ENCODE peak calls at places on chromosomes 3 and 15, in five cellular contexts. One of them, this sample, is unnamed.

GRCh38 chr3:57158813-57159678 is 6.1 kb downstream of the IL17RD start:
- DNase-seq in spleen: no peak
- DNase-seq in caudate nucleus: no peak
- DNase-seq in posterior vena cava: no peak
- DNase-seq in heart right ventricle: no peak
- DNase-seq in this sample: no peak

GRCh38 chr15:51334011-51334426 is 4.4 kb downstream of the CYP19A1 start:
- DNase-seq in spleen: no peak
- DNase-seq in caudate nucleus: no peak
- DNase-seq in posterior vena cava: no peak
- DNase-seq in heart right ventricle: no peak
- DNase-seq in this sample: no peak

GRCh38 chr15:70088887-70089691 is 8.6 kb downstream of the TLE3 start:
- DNase-seq in spleen: peak
- DNase-seq in caudate nucleus: no peak
- DNase-seq in posterior vena cava: no peak
- DNase-seq in heart right ventricle: peak
- DNase-seq in this sample: no peak

GRCh38 chr3:59388555-59389280 is 338.9 kb upstream of the CFAP20DC start:
- DNase-seq in spleen: no peak
- DNase-seq in caudate nucleus: no peak
- DNase-seq in posterior vena cava: no peak
- DNase-seq in heart right ventricle: no peak
- DNase-seq in this sample: no peak

GRCh38 chr3:139639662-139640061 is 38.1 kb downstream of the NMNAT3 start:
- DNase-seq in spleen: no peak
- DNase-seq in caudate nucleus: no peak
- DNase-seq in posterior vena cava: no peak
- DNase-seq in heart right ventricle: no peak
- DNase-seq in this sample: no peak

GRCh38 chr15:81573098-81573746 is 199.2 kb upstream of the TMC3 start:
- DNase-seq in spleen: no peak
- DNase-seq in caudate nucleus: no peak
- DNase-seq in posterior vena cava: no peak
- DNase-seq in heart right ventricle: no peak
- DNase-seq in this sample: no peak

GRCh38 chr3:123394391-123395022 is 54.4 kb downstream of the ADCY5 start:
- DNase-seq in spleen: peak
- DNase-seq in caudate nucleus: no peak
- DNase-seq in posterior vena cava: no peak
- DNase-seq in heart right ventricle: peak
- DNase-seq in this sample: no peak

GRCh38 chr15:85316244-85316934 is 64.0 kb upstream of the AKAP13 start:
- DNase-seq in spleen: no peak
- DNase-seq in caudate nucleus: no peak
- DNase-seq in posterior vena cava: no peak
- DNase-seq in heart right ventricle: no peak
- DNase-seq in this sample: no peak

GRCh38 chr15:89203705-89204273 is 17.6 kb downstream of the RLBP1 start:
- DNase-seq in spleen: no peak
- DNase-seq in caudate nucleus: no peak
- DNase-seq in posterior vena cava: no peak
- DNase-seq in heart right ventricle: no peak
- DNase-seq in this sample: no peak

GRCh38 chr3:127777861-127778711 is 44.2 kb downstream of the MGLL start:
- DNase-seq in spleen: peak
- DNase-seq in caudate nucleus: no peak
- DNase-seq in posterior vena cava: peak
- DNase-seq in heart right ventricle: no peak
- DNase-seq in this sample: no peak

GRCh38 chr15:63107895-63108546 is 13.6 kb upstream of the LACTB start:
- DNase-seq in spleen: no peak
- DNase-seq in caudate nucleus: no peak
- DNase-seq in posterior vena cava: peak
- DNase-seq in heart right ventricle: no peak
- DNase-seq in this sample: no peak

GRCh38 chr3:172625404-172625803 is 85.5 kb downstream of the NCEH1 start:
- DNase-seq in spleen: no peak
- DNase-seq in caudate nucleus: no peak
- DNase-seq in posterior vena cava: no peak
- DNase-seq in heart right ventricle: no peak
- DNase-seq in this sample: no peak

GRCh38 chr15:33985287-33985686 is 17.0 kb downstream of the CHRM5 start:
- DNase-seq in spleen: no peak
- DNase-seq in caudate nucleus: no peak
- DNase-seq in posterior vena cava: no peak
- DNase-seq in heart right ventricle: no peak
- DNase-seq in this sample: no peak

GRCh38 chr3:194158942-194159439 is 23.0 kb downstream of the HES1 start:
- DNase-seq in spleen: no peak
- DNase-seq in caudate nucleus: no peak
- DNase-seq in posterior vena cava: no peak
- DNase-seq in heart right ventricle: no peak
- DNase-seq in this sample: peak

GRCh38 chr3:51703026-51703775 is 3.7 kb upstream of the GRM2 start:
- DNase-seq in spleen: peak
- DNase-seq in caudate nucleus: no peak
- DNase-seq in posterior vena cava: peak
- DNase-seq in heart right ventricle: no peak
- DNase-seq in this sample: no peak

GRCh38 chr15:58247803-58248503 is 109.8 kb downstream of the AQP9 start:
- DNase-seq in spleen: no peak
- DNase-seq in caudate nucleus: no peak
- DNase-seq in posterior vena cava: peak
- DNase-seq in heart right ventricle: peak
- DNase-seq in this sample: no peak

GRCh38 chr3:72887723-72888545 is at the start of gene GXYLT2:
- DNase-seq in spleen: peak
- DNase-seq in caudate nucleus: peak
- DNase-seq in posterior vena cava: peak
- DNase-seq in heart right ventricle: peak
- DNase-seq in this sample: peak

GRCh38 chr15:63246691-63247464 is 30.5 kb upstream of the APH1B start:
- DNase-seq in spleen: no peak
- DNase-seq in caudate nucleus: no peak
- DNase-seq in posterior vena cava: no peak
- DNase-seq in heart right ventricle: no peak
- DNase-seq in this sample: no peak

GRCh38 chr3:161851941-161852566 is 355.4 kb downstream of the OTOL1 start:
- DNase-seq in spleen: no peak
- DNase-seq in caudate nucleus: no peak
- DNase-seq in posterior vena cava: peak
- DNase-seq in heart right ventricle: peak
- DNase-seq in this sample: peak

GRCh38 chr3:188126271-188126670 is 27.7 kb upstream of the LPP start:
- DNase-seq in spleen: no peak
- DNase-seq in caudate nucleus: no peak
- DNase-seq in posterior vena cava: no peak
- DNase-seq in heart right ventricle: no peak
- DNase-seq in this sample: no peak

GRCh38 chr3:155870945-155871745 is 695 bp downstream of the GMPS start:
- DNase-seq in spleen: peak
- DNase-seq in caudate nucleus: peak
- DNase-seq in posterior vena cava: peak
- DNase-seq in heart right ventricle: peak
- DNase-seq in this sample: peak

GRCh38 chr15:27902680-27903385 is 196.3 kb downstream of the OCA2 start:
- DNase-seq in spleen: no peak
- DNase-seq in caudate nucleus: no peak
- DNase-seq in posterior vena cava: no peak
- DNase-seq in heart right ventricle: no peak
- DNase-seq in this sample: no peak

GRCh38 chr3:170410428-170411029 is 8.1 kb upstream of the CLDN11 start:
- DNase-seq in spleen: no peak
- DNase-seq in caudate nucleus: no peak
- DNase-seq in posterior vena cava: no peak
- DNase-seq in heart right ventricle: no peak
- DNase-seq in this sample: no peak

GRCh38 chr3:37968784-37969600 is 21.6 kb upstream of the VILL start:
- DNase-seq in spleen: no peak
- DNase-seq in caudate nucleus: no peak
- DNase-seq in posterior vena cava: no peak
- DNase-seq in heart right ventricle: no peak
- DNase-seq in this sample: no peak

GRCh38 chr3:72159487-72159886 is 374.5 kb upstream of the PROK2 start:
- DNase-seq in spleen: no peak
- DNase-seq in caudate nucleus: no peak
- DNase-seq in posterior vena cava: no peak
- DNase-seq in heart right ventricle: no peak
- DNase-seq in this sample: no peak

GRCh38 chr3:184597783-184598182 is 36.2 kb downstream of the EPHB3 start:
- DNase-seq in spleen: no peak
- DNase-seq in caudate nucleus: no peak
- DNase-seq in posterior vena cava: peak
- DNase-seq in heart right ventricle: peak
- DNase-seq in this sample: peak

GRCh38 chr3:163785693-163786092 is 1292.6 kb downstream of the SI start:
- DNase-seq in spleen: no peak
- DNase-seq in caudate nucleus: no peak
- DNase-seq in posterior vena cava: no peak
- DNase-seq in heart right ventricle: no peak
- DNase-seq in this sample: no peak

GRCh38 chr15:58410353-58410752 is 21.4 kb upstream of the LIPC start:
- DNase-seq in spleen: no peak
- DNase-seq in caudate nucleus: no peak
- DNase-seq in posterior vena cava: no peak
- DNase-seq in heart right ventricle: no peak
- DNase-seq in this sample: no peak

GRCh38 chr15:57387011-57387410 is 10.7 kb downstream of the CGNL1 start:
- DNase-seq in spleen: no peak
- DNase-seq in caudate nucleus: no peak
- DNase-seq in posterior vena cava: no peak
- DNase-seq in heart right ventricle: no peak
- DNase-seq in this sample: no peak

GRCh38 chr3:12990781-12991480 is 82.3 kb downstream of the IQSEC1 start:
- DNase-seq in spleen: peak
- DNase-seq in caudate nucleus: no peak
- DNase-seq in posterior vena cava: peak
- DNase-seq in heart right ventricle: no peak
- DNase-seq in this sample: no peak